ENCODE peak calls at places on chromosomes 5 and 9, in five cellular contexts. One of them, this sample, is unnamed.

GRCh38 chr9:8895498-8896224 is 1096.1 kb upstream of the DMAC1 start:
- DNase-seq in sigmoid colon: no peak
- DNase-seq in astrocyte: peak; percentile 11
- DNase-seq in fibroblast of mammary gland: peak; percentile 62
- DNase-seq in dorsolateral prefrontal cortex: no peak
- DNase-seq in this sample: peak; percentile 6

GRCh38 chr5:72137826-72138409 is 30.6 kb downstream of the MAP1B start:
- DNase-seq in sigmoid colon: no peak
- DNase-seq in dorsolateral prefrontal cortex: no peak
- DNase-seq in fibroblast of mammary gland: no peak
- DNase-seq in astrocyte: no peak
- DNase-seq in this sample: no peak

GRCh38 chr9:76298497-76299144 is 95.6 kb downstream of the RFK start:
- DNase-seq in fibroblast of mammary gland: no peak
- DNase-seq in sigmoid colon: no peak
- DNase-seq in astrocyte: peak; percentile 11
- DNase-seq in dorsolateral prefrontal cortex: no peak
- DNase-seq in this sample: no peak

GRCh38 chr9:14132798-14133197 is 181.1 kb downstream of the NFIB start:
- DNase-seq in dorsolateral prefrontal cortex: no peak
- DNase-seq in astrocyte: no peak
- DNase-seq in fibroblast of mammary gland: no peak
- DNase-seq in sigmoid colon: no peak
- DNase-seq in this sample: no peak

GRCh38 chr5:126656397-126657007 is 55.8 kb downstream of the PHAX start:
- DNase-seq in astrocyte: peak; percentile 14
- DNase-seq in sigmoid colon: no peak
- DNase-seq in fibroblast of mammary gland: peak; percentile 58
- DNase-seq in dorsolateral prefrontal cortex: no peak
- DNase-seq in this sample: no peak

GRCh38 chr9:129381481-129381957 is 203.5 kb upstream of the IER5L start:
- DNase-seq in sigmoid colon: peak; percentile 45
- DNase-seq in astrocyte: no peak
- DNase-seq in fibroblast of mammary gland: no peak
- DNase-seq in dorsolateral prefrontal cortex: no peak
- DNase-seq in this sample: no peak

GRCh38 chr5:4422247-4422646 is 717.9 kb upstream of the ADAMTS16 start:
- DNase-seq in dorsolateral prefrontal cortex: no peak
- DNase-seq in astrocyte: no peak
- DNase-seq in fibroblast of mammary gland: no peak
- DNase-seq in sigmoid colon: no peak
- DNase-seq in this sample: no peak

GRCh38 chr5:77356740-77357139 is 135.4 kb downstream of the WDR41 start:
- DNase-seq in astrocyte: peak; percentile 58
- DNase-seq in fibroblast of mammary gland: peak; percentile 78
- DNase-seq in dorsolateral prefrontal cortex: no peak
- DNase-seq in sigmoid colon: no peak
- DNase-seq in this sample: peak; percentile 48

GRCh38 chr5:62354028-62354874 is 48.2 kb downstream of the KIF2A start:
- DNase-seq in dorsolateral prefrontal cortex: no peak
- DNase-seq in astrocyte: peak; percentile 38
- DNase-seq in sigmoid colon: no peak
- DNase-seq in fibroblast of mammary gland: peak; percentile 70
- DNase-seq in this sample: peak; percentile 67

GRCh38 chr5:175690025-175690424 is 32.2 kb downstream of the HRH2 start:
- DNase-seq in astrocyte: no peak
- DNase-seq in fibroblast of mammary gland: no peak
- DNase-seq in dorsolateral prefrontal cortex: no peak
- DNase-seq in sigmoid colon: peak; percentile 50
- DNase-seq in this sample: no peak

GRCh38 chr9:134460904-134461303 is 134.6 kb downstream of the RXRA start:
- DNase-seq in sigmoid colon: no peak
- DNase-seq in fibroblast of mammary gland: no peak
- DNase-seq in dorsolateral prefrontal cortex: no peak
- DNase-seq in astrocyte: no peak
- DNase-seq in this sample: no peak

GRCh38 chr5:90590-91547 is 1.1 kb upstream of the PLEKHG4B start:
- DNase-seq in fibroblast of mammary gland: peak; percentile 6
- DNase-seq in astrocyte: peak; percentile 16
- DNase-seq in sigmoid colon: no peak
- DNase-seq in dorsolateral prefrontal cortex: no peak
- DNase-seq in this sample: peak; percentile 25

GRCh38 chr5:117892360-117892759 is 1096.0 kb downstream of the DTWD2 start:
- DNase-seq in astrocyte: no peak
- DNase-seq in fibroblast of mammary gland: no peak
- DNase-seq in sigmoid colon: no peak
- DNase-seq in dorsolateral prefrontal cortex: no peak
- DNase-seq in this sample: no peak
- H3K4me3 ChIP-seq in astrocyte: no peak overlapping the region
- H3K4me3 ChIP-seq in fibroblast of mammary gland: no peak overlapping the region
- H3K4me3 ChIP-seq in sigmoid colon: no peak overlapping the region
- H3K4me3 ChIP-seq in dorsolateral prefrontal cortex: no peak overlapping the region
- H3K4me3 ChIP-seq in this sample: no peak overlapping the region

DNA sequence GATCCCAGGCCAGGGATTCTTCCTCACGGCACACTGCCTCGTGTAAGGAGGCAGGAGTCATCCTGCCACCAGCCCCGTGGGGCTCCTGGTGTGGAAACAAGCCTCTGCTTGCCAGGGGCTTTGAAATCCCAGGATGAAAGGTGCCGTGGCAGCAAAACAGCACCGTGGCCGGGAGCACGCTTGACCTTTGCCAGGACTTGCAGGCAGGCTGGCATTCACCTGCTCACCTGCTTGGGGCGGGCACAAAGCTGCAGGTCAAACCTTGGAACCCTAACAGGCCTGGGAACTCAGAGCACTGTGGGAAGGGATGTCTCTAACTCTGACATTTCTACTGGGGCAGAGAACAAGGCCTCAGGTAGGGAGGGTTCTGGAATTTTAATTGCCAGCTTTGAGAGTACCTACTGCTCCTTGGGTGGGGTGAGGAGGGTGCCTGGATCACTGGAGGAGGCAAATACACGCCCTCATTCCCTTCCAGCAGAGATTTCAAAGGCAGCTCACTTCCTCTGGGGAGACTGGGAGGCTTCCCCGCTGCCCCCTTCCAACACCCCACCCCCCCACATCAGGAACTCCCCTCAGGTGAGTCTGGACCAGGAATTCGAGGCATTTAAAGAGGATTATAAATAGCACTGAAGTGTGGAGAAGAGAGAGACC is 45.6 kb upstream of the STXBP1 start:
- DNase-seq in astrocyte: no peak
- DNase-seq in dorsolateral prefrontal cortex: no peak
- DNase-seq in fibroblast of mammary gland: no peak
- DNase-seq in sigmoid colon: no peak
- DNase-seq in this sample: no peak
- H3K4me3 ChIP-seq in astrocyte: peak overlapping the region; percentile 92
- H3K4me3 ChIP-seq in dorsolateral prefrontal cortex: peak overlapping the region; percentile 63
- H3K4me3 ChIP-seq in fibroblast of mammary gland: peak overlapping the region; percentile 77
- H3K4me3 ChIP-seq in sigmoid colon: peak overlapping the region; percentile 78
- H3K4me3 ChIP-seq in this sample: peak overlapping the region; percentile 91

DNA sequence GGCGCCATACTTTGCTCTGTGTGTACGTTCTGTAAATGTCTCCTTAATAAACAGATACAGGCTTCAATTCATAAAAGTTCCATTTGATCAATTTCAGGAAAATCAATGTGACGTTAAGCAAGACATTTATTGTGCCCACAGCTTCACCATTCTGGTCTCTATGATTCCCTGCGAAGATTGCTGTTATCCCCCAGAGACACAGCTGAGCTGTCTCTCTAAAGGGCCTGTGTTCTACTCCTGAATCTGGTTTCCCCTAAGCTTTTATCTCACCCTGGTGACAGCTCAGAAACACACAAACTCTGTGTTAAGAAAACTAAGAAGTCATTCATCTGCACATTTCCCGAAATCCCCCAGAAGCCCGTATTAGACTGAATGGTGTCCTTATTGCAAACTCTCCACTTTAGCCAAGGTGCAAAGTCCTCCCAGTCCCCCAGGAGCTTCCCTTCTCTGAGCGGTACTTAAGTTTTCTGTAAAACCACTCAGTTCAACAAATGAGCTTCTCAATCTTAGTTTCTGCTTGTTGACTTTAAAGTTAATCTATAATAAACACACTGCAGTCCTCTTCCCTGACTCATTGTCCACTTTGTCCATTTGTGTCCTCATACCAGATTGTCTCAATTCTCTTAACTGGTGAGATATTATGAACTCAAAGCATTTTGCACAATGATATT is 1.4 kb upstream of the C5orf15 start:
- DNase-seq in fibroblast of mammary gland: no peak
- DNase-seq in sigmoid colon: no peak
- DNase-seq in astrocyte: no peak
- DNase-seq in dorsolateral prefrontal cortex: no peak
- DNase-seq in this sample: no peak
- H3K4me3 ChIP-seq in fibroblast of mammary gland: no peak overlapping the region
- H3K4me3 ChIP-seq in sigmoid colon: no peak overlapping the region
- H3K4me3 ChIP-seq in astrocyte: no peak overlapping the region
- H3K4me3 ChIP-seq in dorsolateral prefrontal cortex: peak overlapping the region; percentile 90
- H3K4me3 ChIP-seq in this sample: no peak overlapping the region

DNA sequence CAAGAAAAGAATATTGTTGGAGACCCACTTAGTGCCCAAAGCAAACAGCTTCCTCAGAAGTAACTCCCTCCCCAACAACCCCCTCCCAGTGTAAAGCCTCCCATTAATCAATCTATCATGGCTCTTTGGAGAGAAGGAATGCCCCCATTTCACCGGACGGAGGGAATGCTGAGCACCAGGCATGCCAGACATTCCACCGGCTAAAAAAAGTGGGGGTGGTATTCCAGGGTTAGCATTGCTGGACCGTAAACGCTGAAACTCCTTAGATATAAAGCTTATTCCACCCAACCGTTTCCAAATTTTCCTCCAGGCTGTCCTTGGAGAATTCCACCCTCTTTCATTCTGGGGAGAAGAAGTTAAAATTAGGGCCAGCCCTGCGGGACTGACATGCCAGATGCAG is 363 bp upstream of the MAMDC2 start:
- DNase-seq in astrocyte: no peak
- DNase-seq in fibroblast of mammary gland: no peak
- DNase-seq in sigmoid colon: no peak
- DNase-seq in dorsolateral prefrontal cortex: no peak
- DNase-seq in this sample: no peak
- H3K4me3 ChIP-seq in astrocyte: peak overlapping the region; percentile 73
- H3K4me3 ChIP-seq in fibroblast of mammary gland: peak overlapping the region; percentile 55
- H3K4me3 ChIP-seq in sigmoid colon: peak overlapping the region; percentile 80
- H3K4me3 ChIP-seq in dorsolateral prefrontal cortex: peak overlapping the region; percentile 52
- H3K4me3 ChIP-seq in this sample: peak overlapping the region; percentile 62

DNA sequence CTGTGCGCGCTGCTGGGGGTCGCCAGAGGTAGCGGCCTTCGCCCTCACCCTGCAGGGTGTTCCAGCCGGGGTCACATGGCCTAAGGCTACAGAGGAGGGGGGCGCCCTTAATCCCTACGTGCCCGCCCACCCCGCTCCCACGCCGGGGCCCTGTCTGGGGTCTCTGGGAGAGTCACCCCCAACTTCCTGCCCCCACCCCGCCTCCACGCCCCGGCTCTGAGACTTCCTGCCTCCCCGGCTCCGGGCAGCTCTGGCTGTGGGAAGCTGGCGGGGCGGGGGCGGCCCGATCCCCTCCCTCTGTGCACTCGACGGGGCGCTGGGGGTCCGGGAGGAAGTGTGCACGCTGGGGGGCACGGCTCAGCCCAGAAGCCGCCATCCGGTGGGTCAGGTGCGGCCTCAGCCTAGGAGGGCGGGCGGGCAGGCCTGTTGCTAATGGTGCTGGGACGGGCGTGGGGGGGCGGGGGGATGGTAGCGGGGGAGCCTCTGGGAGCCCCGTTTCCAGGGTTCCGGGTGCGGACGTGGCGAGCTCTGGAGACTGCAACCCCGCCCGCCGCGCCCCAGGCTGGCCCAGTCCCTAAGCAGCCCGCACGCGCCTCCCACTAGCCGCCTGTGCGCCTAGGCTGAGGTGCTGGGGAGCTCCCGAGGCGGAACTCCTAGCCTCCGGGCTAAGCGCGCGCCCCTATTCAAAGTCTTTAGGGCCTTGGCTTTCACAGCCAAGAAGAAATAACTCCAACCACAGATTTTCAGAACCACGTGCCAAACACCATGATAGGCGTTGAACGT is 61.6 kb downstream of the CXXC5 start:
- DNase-seq in fibroblast of mammary gland: no peak
- DNase-seq in sigmoid colon: no peak
- DNase-seq in astrocyte: no peak
- DNase-seq in dorsolateral prefrontal cortex: no peak
- DNase-seq in this sample: peak; percentile 24
- H3K4me3 ChIP-seq in fibroblast of mammary gland: no peak overlapping the region
- H3K4me3 ChIP-seq in sigmoid colon: peak overlapping the region; percentile 39
- H3K4me3 ChIP-seq in astrocyte: no peak overlapping the region
- H3K4me3 ChIP-seq in dorsolateral prefrontal cortex: peak overlapping the region; percentile 35
- H3K4me3 ChIP-seq in this sample: peak overlapping the region; percentile 29

GRCh38 chr9:683509-684021 is 157.9 kb upstream of the DMRT1 start:
- DNase-seq in sigmoid colon: no peak
- DNase-seq in dorsolateral prefrontal cortex: no peak
- DNase-seq in fibroblast of mammary gland: no peak
- DNase-seq in astrocyte: no peak
- DNase-seq in this sample: no peak

GRCh38 chr9:684055-684949 is 157.2 kb upstream of the DMRT1 start:
- DNase-seq in fibroblast of mammary gland: peak; percentile 74
- DNase-seq in astrocyte: peak; percentile 88
- DNase-seq in dorsolateral prefrontal cortex: no peak
- DNase-seq in sigmoid colon: no peak
- DNase-seq in this sample: peak; percentile 33

GRCh38 chr9:682633-683508 is 158.6 kb upstream of the DMRT1 start:
- DNase-seq in sigmoid colon: no peak
- DNase-seq in dorsolateral prefrontal cortex: no peak
- DNase-seq in astrocyte: peak; percentile 65
- DNase-seq in fibroblast of mammary gland: peak; percentile 61
- DNase-seq in this sample: no peak

GRCh38 chr9:686381-686813 is 155.1 kb upstream of the DMRT1 start:
- DNase-seq in astrocyte: peak; percentile 67
- DNase-seq in fibroblast of mammary gland: peak; percentile 66
- DNase-seq in dorsolateral prefrontal cortex: no peak
- DNase-seq in sigmoid colon: no peak
- DNase-seq in this sample: no peak

GRCh38 chr9:684950-685340 is 156.6 kb upstream of the DMRT1 start:
- DNase-seq in fibroblast of mammary gland: peak; percentile 87
- DNase-seq in dorsolateral prefrontal cortex: no peak
- DNase-seq in astrocyte: peak; percentile 76
- DNase-seq in sigmoid colon: no peak
- DNase-seq in this sample: peak; percentile 80
- H3K4me3 ChIP-seq in fibroblast of mammary gland: peak overlapping the region; percentile 42
- H3K4me3 ChIP-seq in dorsolateral prefrontal cortex: peak overlapping the region; percentile 9
- H3K4me3 ChIP-seq in astrocyte: peak overlapping the region; percentile 61
- H3K4me3 ChIP-seq in sigmoid colon: peak overlapping the region; percentile 36
- H3K4me3 ChIP-seq in this sample: peak overlapping the region; percentile 22

This sample was measured in brain microvascular endothelial cell.